ENCODE peak calls at places on chromosomes 13 and 19, in five cellular contexts. V is Calu3; W is ELR; F is activated T-cell treated with anti-CD3 and anti-CD28 coated beads, Interleukin-2, amount 50 U/mL, for 1 hour; U is activated T-helper 1 cell treated with Interleukin-2 at 50 U/mL for 16 hours. Y is an unnamed sample.

GRCh38 chr19:39372047-39372802 is 18.7 kb downstream of the PAF1 start:
- DNase-seq in V (no peak), W (peak; percentile 48), F (no peak), U (no peak), Y (no peak)

GRCh38 chr19:11378319-11379189 is 4.1 kb downstream of the SWSAP1 start:
- DNase-seq in V (peak; percentile 45), W (peak; percentile 91), F (no peak), U (no peak), Y (peak; percentile 18)

GRCh38 chr19:19650331-19650730 is 6.9 kb upstream of the GMIP start:
- DNase-seq in V (no peak), W (no peak), F (no peak), U (no peak), Y (no peak)

GRCh38 chr13:51241720-51242119 is 19.5 kb downstream of the FAM124A start:
- DNase-seq in V (no peak), W (peak; percentile 25), F (no peak), U (no peak), Y (no peak)

GRCh38 chr13:74424455-74424854 is 290.3 kb upstream of the KLF12 start:
- DNase-seq in V (no peak), W (no peak), F (no peak), U (no peak), Y (no peak)

GRCh38 chr13:58018865-58019264 is 387.3 kb downstream of the PCDH17 start:
- DNase-seq in V (no peak), W (no peak), F (no peak), U (no peak), Y (peak; percentile 96)

GRCh38 chr13:57063007-57063406 is 77.7 kb upstream of the PRR20A start:
- DNase-seq in V (no peak), W (no peak), F (no peak), U (no peak), Y (no peak)

GRCh38 chr19:49651029-49651825 is 9.2 kb downstream of the SCAF1 start:
- DNase-seq in V (no peak), W (no peak), F (no peak), U (no peak), Y (no peak)

GRCh38 chr13:87859261-87859660 is 188.1 kb downstream of the SLITRK5 start:
- DNase-seq in V (no peak), W (no peak), F (no peak), U (no peak), Y (no peak)

GRCh38 chr19:46392252-46392801 is 21.0 kb downstream of the CCDC8 start:
- DNase-seq in V (no peak), W (no peak), F (no peak), U (no peak), Y (no peak)

GRCh38 chr19:9070066-9070465 is 16.8 kb upstream of the OR1M1 start:
- DNase-seq in V (no peak), W (no peak), F (no peak), U (no peak), Y (no peak)

GRCh38 chr19:31699421-31699820 is 350.2 kb upstream of the TSHZ3 start:
- DNase-seq in V (no peak), W (no peak), F (no peak), U (no peak), Y (no peak)

GRCh38 chr19:54262470-54262869 is 5.4 kb upstream of the LILRB5 start:
- DNase-seq in V (no peak), W (no peak), F (no peak), U (no peak), Y (no peak)

GRCh38 chr13:21012841-21013681 is 48.3 kb downstream of the LATS2 start:
- DNase-seq in V (no peak), W (no peak), F (no peak), U (no peak), Y (no peak)

GRCh38 chr13:110734561-110734960 is 21.1 kb downstream of the ING1 start:
- DNase-seq in V (no peak), W (no peak), F (no peak), U (no peak), Y (no peak)

GRCh38 chr13:109383683-109384082 is 402.7 kb downstream of the IRS2 start:
- DNase-seq in V (no peak), W (peak; percentile 88), F (no peak), U (no peak), Y (no peak)

GRCh38 chr13:77325371-77325941 is 1.4 kb downstream of the MYCBP2 start:
- DNase-seq in V (no peak), W (peak; percentile 30), F (no peak), U (no peak), Y (no peak)

GRCh38 chr19:49645592-49645991 is 3.6 kb downstream of the SCAF1 start:
- DNase-seq in V (no peak), W (no peak), F (no peak), U (no peak), Y (no peak)

GRCh38 chr19:35451278-35452096 is 3.4 kb downstream of the FFAR2 start:
- DNase-seq in V (no peak), W (no peak), F (no peak), U (no peak), Y (no peak)

GRCh38 chr13:89650226-89650625 is 1697.3 kb upstream of the MIR17HG start:
- DNase-seq in V (no peak), W (no peak), F (no peak), U (no peak), Y (no peak)

GRCh38 chr19:38283261-38283660 is 18.9 kb downstream of the SPINT2 start:
- DNase-seq in V (no peak), W (no peak), F (no peak), U (no peak), Y (no peak)

GRCh38 chr19:5293607-5294089 is 47.0 kb downstream of the PTPRS start:
- DNase-seq in V (no peak), W (peak; percentile 52), F (no peak), U (no peak), Y (peak; percentile 30)

Y was measured in NCI-H1105 treated with DMSO at 0.1 percent for 48 hours.